ENCODE peak calls at places on chromosomes 1 and 21, in six cellular contexts. D, Z, P, T, J and H are unnamed samples.

GRCh38 chr1:70874826-70875225 is 172.8 kb downstream of the PTGER3 start:
- DNase-seq in D (no peak), Z (no peak), P (no peak), T (no peak), J (peak), H (no peak)

GRCh38 chr1:156126043-156126700 is 11.7 kb downstream of the LMNA start:
- DNase-seq in D (peak), Z (no peak), P (peak), T (peak), J (peak), H (peak)

GRCh38 chr1:154607084-154607747 is 770 bp downstream of the ADAR start:
- DNase-seq in D (no peak), Z (peak), P (no peak), T (no peak), J (peak), H (no peak)

GRCh38 chr1:10639301-10640078 is 157.0 kb downstream of the CASZ1 start:
- DNase-seq in D (no peak), Z (no peak), P (no peak), T (no peak), J (no peak), H (no peak)

GRCh38 chr1:3465935-3466321 is 11.5 kb downstream of the ARHGEF16 start:
- DNase-seq in D (no peak), Z (no peak), P (no peak), T (no peak), J (no peak), H (no peak)

GRCh38 chr1:82534996-82535395 is 734.3 kb downstream of the ADGRL2 start:
- DNase-seq in D (no peak), Z (no peak), P (no peak), T (no peak), J (no peak), H (no peak)

GRCh38 chr1:235736263-235736662 is 86.7 kb upstream of the GNG4 start:
- DNase-seq in D (no peak), Z (no peak), P (no peak), T (no peak), J (no peak), H (no peak)

GRCh38 chr1:74673351-74674111 is at the start of gene ERICH3:
- DNase-seq in D (no peak), Z (peak), P (no peak), T (no peak), J (no peak), H (no peak)

GRCh38 chr1:3500265-3500835 is 45.9 kb downstream of the ARHGEF16 start:
- DNase-seq in D (no peak), Z (no peak), P (no peak), T (no peak), J (no peak), H (no peak)

GRCh38 chr1:243287652-243288051 is 31.8 kb downstream of the SDCCAG8 start:
- DNase-seq in D (peak), Z (peak), P (no peak), T (no peak), J (peak), H (no peak)

GRCh38 chr21:39373634-39374033 is 24.7 kb upstream of the HMGN1 start:
- DNase-seq in D (no peak), Z (peak), P (no peak), T (no peak), J (peak), H (no peak)

GRCh38 chr21:45365608-45366241 is 39.2 kb upstream of the COL18A1 start:
- DNase-seq in D (no peak), Z (no peak), P (no peak), T (no peak), J (peak), H (no peak)

GRCh38 chr21:17461582-17461981 is 51.3 kb upstream of the CXADR start:
- DNase-seq in D (no peak), Z (no peak), P (no peak), T (peak), J (peak), H (no peak)

GRCh38 chr1:216665381-216665780 is 57.8 kb downstream of the ESRRG start:
- DNase-seq in D (peak), Z (no peak), P (no peak), T (no peak), J (no peak), H (no peak)

GRCh38 chr1:35188578-35189392 is 4.2 kb downstream of the SFPQ start:
- DNase-seq in D (no peak), Z (no peak), P (no peak), T (no peak), J (no peak), H (no peak)

GRCh38 chr1:248841702-248842395 is 3.8 kb downstream of the ZNF672 start:
- DNase-seq in D (peak), Z (peak), P (no peak), T (peak), J (peak), H (no peak)

GRCh38 chr1:27318596-27318995 is 3.4 kb upstream of the TMEM222 start:
- DNase-seq in D (peak), Z (peak), P (no peak), T (no peak), J (no peak), H (no peak)

GRCh38 chr1:229803601-229804217 is 177.7 kb downstream of the URB2 start:
- DNase-seq in D (no peak), Z (no peak), P (no peak), T (no peak), J (no peak), H (no peak)

GRCh38 chr21:42670884-42671283 is 17.5 kb downstream of the PDE9A start:
- DNase-seq in D (no peak), Z (no peak), P (no peak), T (no peak), J (no peak), H (no peak)

GRCh38 chr1:183757061-183757460 is 47.9 kb upstream of the RGL1 start:
- DNase-seq in D (no peak), Z (no peak), P (no peak), T (no peak), J (peak), H (no peak)

GRCh38 chr1:212284744-212285684 is at the start of gene PPP2R5A:
- DNase-seq in D (peak), Z (peak), P (peak), T (peak), J (peak), H (peak)

GRCh38 chr1:201042663-201043461 is 19.3 kb upstream of the KIF21B start:
- DNase-seq in D (peak), Z (peak), P (peak), T (peak), J (peak), H (no peak)

GRCh38 chr1:3879099-3879498 is 21.0 kb downstream of the C1orf174 start:
- DNase-seq in D (no peak), Z (no peak), P (no peak), T (no peak), J (no peak), H (no peak)

GRCh38 chr1:26959270-26959669 is 998 bp downstream of the KDF1 start:
- DNase-seq in D (no peak), Z (no peak), P (no peak), T (no peak), J (no peak), H (no peak)

GRCh38 chr1:220513834-220514233 is 14.1 kb upstream of the MARK1 start:
- DNase-seq in D (no peak), Z (no peak), P (no peak), T (no peak), J (no peak), H (no peak)

GRCh38 chr1:115677172-115677542 is 35.4 kb downstream of the VANGL1 start:
- DNase-seq in D (no peak), Z (no peak), P (no peak), T (no peak), J (peak), H (no peak)

GRCh38 chr1:1291023-1291528 is 10.8 kb downstream of the SCNN1D start:
- DNase-seq in D (no peak), Z (no peak), P (no peak), T (no peak), J (no peak), H (no peak)

GRCh38 chr1:99397029-99397428 is 132.7 kb downstream of the PLPPR4 start:
- DNase-seq in D (no peak), Z (no peak), P (no peak), T (no peak), J (no peak), H (no peak)

GRCh38 chr1:67463298-67463960 is 33.2 kb upstream of the SERBP1 start:
- DNase-seq in D (no peak), Z (no peak), P (no peak), T (no peak), J (no peak), H (no peak)

GRCh38 chr1:197948926-197949899 is 32.0 kb downstream of the LHX9 start:
- DNase-seq in D (no peak), Z (no peak), P (peak), T (no peak), J (peak), H (no peak)

GRCh38 chr1:32464716-32465540 is at the start of gene ZBTB8B:
- DNase-seq in D (peak), Z (peak), P (peak), T (peak), J (peak), H (no peak)

GRCh38 chr1:11521605-11522399 is 42.8 kb downstream of the DISP3 start:
- DNase-seq in D (no peak), Z (no peak), P (no peak), T (no peak), J (no peak), H (no peak)